ENCODE peak calls at places on chromosomes 12 and 14, in four cellular contexts. One of them, this sample, is unnamed. For H3K9me1, the result is how much of the 10 kb centered on the place peaks cover.

GRCh38 chr14:58637040-58637390 is 747 bp upstream of the DACT1 start:
- DNase-seq in keratinocyte: no peak
- DNase-seq in IMR-90: peak
- DNase-seq in K562: no peak
- DNase-seq in this sample: no peak

GRCh38 chr14:76902591-76902990 is 76.4 kb downstream of the LRRC74A start:
- DNase-seq in K562: no peak
- DNase-seq in keratinocyte: no peak
- DNase-seq in IMR-90: no peak
- DNase-seq in this sample: no peak

GRCh38 chr14:101557811-101558738 is 3.2 kb upstream of the DIO3 start:
- DNase-seq in IMR-90: no peak
- DNase-seq in keratinocyte: no peak
- DNase-seq in K562: peak
- DNase-seq in this sample: no peak

GRCh38 chr12:49706351-49707126 is 666 bp downstream of the FMNL3 start:
- DNase-seq in IMR-90: peak
- DNase-seq in K562: peak
- DNase-seq in keratinocyte: no peak
- DNase-seq in this sample: peak

GRCh38 chr12:68613209-68613904 is 2.7 kb downstream of the RAP1B start:
- DNase-seq in keratinocyte: no peak
- DNase-seq in K562: peak
- DNase-seq in IMR-90: no peak
- DNase-seq in this sample: no peak

GRCh38 chr12:109944975-109945374 is 44.9 kb downstream of the TCHP start:
- DNase-seq in K562: no peak
- DNase-seq in IMR-90: peak
- DNase-seq in keratinocyte: no peak
- DNase-seq in this sample: peak

GRCh38 chr12:132133952-132134652 is 10.0 kb downstream of the DDX51 start:
- DNase-seq in K562: peak
- DNase-seq in IMR-90: no peak
- DNase-seq in keratinocyte: no peak
- DNase-seq in this sample: no peak

GRCh38 chr12:102427542-102427923 is 52.8 kb downstream of the IGF1 start:
- DNase-seq in keratinocyte: no peak
- DNase-seq in IMR-90: no peak
- DNase-seq in K562: peak
- DNase-seq in this sample: no peak

GRCh38 chr12:7091660-7092228 is 501 bp downstream of the C1R start:
- DNase-seq in IMR-90: no peak
- DNase-seq in keratinocyte: no peak
- DNase-seq in K562: no peak
- DNase-seq in this sample: no peak

GRCh38 chr12:15205341-15206010 is 15.7 kb downstream of the RERG start:
- DNase-seq in K562: no peak
- DNase-seq in IMR-90: no peak
- DNase-seq in keratinocyte: no peak
- DNase-seq in this sample: peak

GRCh38 chr12:48671231-48671856 is 10.7 kb downstream of the KANSL2 start:
- DNase-seq in K562: no peak
- DNase-seq in keratinocyte: peak
- DNase-seq in IMR-90: peak
- DNase-seq in this sample: no peak

GRCh38 chr12:121144416-121144914 is 11.8 kb downstream of the P2RX7 start:
- DNase-seq in keratinocyte: no peak
- DNase-seq in IMR-90: peak
- DNase-seq in K562: no peak
- DNase-seq in this sample: no peak

GRCh38 chr14:41570415-41571155 is 36.1 kb upstream of the LRFN5 start:
- DNase-seq in K562: no peak
- DNase-seq in keratinocyte: no peak
- DNase-seq in IMR-90: no peak
- DNase-seq in this sample: no peak

GRCh38 chr14:103898204-103898603 is 30.1 kb upstream of the TDRD9 start:
- DNase-seq in IMR-90: no peak
- DNase-seq in keratinocyte: peak
- DNase-seq in K562: no peak
- DNase-seq in this sample: no peak

GRCh38 chr14:62443796-62444195 is 601.5 kb downstream of the KCNH5 start:
- DNase-seq in keratinocyte: peak
- DNase-seq in IMR-90: peak
- DNase-seq in K562: no peak
- DNase-seq in this sample: no peak

DNA sequence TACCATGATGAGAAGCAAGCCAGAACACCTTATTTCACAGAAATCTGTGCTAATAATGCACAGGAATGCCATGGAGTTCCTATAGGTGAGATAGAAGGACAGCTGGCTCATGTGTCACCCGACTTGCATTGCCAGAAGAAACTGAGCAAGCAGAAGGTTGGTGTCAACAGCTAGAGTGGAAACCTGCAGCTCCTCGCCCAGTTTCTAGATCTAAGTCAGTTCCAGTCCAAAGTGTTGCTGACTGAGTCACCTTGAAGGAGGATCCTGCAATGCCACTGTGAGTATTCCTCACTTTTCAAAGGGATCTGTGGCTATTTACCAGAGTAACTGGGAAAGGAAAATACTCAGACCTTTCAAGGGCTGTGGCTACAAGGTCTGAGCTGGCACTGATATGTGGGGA is 17.1 kb downstream of the CDKL1 start:
- DNase-seq in IMR-90: no peak
- DNase-seq in keratinocyte: no peak
- DNase-seq in K562: no peak
- DNase-seq in this sample: no peak
- H3K9me1 ChIP-seq in IMR-90: under half
- H3K9me1 ChIP-seq in keratinocyte: under half
- H3K9me1 ChIP-seq in K562: under half
- H3K9me1 ChIP-seq in this sample: under half

DNA sequence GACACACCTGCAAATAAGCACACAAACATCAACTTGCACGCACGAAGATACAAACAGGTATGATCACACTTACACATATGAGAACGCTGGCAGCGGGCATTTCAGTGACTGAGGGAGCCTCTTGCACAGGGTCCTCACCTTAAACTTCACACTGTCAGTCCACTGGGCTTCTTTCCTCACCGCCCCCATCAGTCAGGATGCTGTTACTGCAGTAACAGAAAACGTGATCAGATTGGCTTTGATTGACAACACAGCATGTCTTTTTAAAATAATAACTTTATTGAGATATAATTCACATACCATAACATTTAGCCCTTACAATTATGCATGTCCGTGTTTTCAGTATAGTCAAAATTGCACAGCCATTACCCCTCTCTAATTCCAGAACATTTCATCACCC is 8.2 kb downstream of the CCDC197 start:
- DNase-seq in keratinocyte: no peak
- DNase-seq in K562: peak
- DNase-seq in IMR-90: no peak
- DNase-seq in this sample: no peak
- TF ChIP-seq CTCF in keratinocyte: peak
- TF ChIP-seq CTCF in K562: peak
- TF ChIP-seq CTCF in IMR-90: peak
- TF ChIP-seq CTCF in this sample: peak

DNA sequence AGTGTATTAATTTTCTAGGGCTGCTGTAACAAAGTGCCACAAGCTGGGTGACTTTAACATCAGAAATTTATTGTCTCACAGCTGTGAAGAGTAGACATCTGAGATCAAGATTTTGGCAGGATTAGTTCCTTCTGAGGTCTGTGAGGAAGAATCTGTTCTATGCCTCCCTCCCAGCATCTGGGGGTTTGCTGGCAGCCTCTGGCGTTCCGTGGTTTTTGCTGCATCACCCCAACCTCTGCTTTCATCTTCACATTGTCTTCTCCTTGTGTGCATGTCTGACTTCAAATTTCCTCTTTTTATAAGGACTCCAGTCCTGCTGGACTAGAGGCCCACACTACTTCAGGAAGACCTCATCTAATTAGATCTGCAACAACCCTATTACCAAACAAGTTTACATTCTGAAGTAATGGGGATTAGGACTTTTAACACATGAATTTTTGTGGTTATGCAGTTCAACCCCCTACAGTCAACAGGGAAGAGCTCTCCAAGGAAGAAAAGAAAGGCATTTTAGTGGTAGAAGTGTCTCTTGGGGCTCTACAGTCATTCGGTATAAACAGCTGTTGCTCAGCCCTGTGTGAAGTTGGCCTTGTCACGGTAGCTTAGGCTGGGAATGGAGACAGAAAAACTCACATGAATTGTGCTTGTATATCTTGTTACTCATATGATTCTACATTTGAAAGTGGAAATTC is 89.7 kb downstream of the CAND1 start:
- DNase-seq in IMR-90: peak
- DNase-seq in keratinocyte: no peak
- DNase-seq in K562: no peak
- DNase-seq in this sample: no peak
- H3K9me1 ChIP-seq in IMR-90: under half
- H3K9me1 ChIP-seq in keratinocyte: under half
- H3K9me1 ChIP-seq in K562: under half
- H3K9me1 ChIP-seq in this sample: under half

DNA sequence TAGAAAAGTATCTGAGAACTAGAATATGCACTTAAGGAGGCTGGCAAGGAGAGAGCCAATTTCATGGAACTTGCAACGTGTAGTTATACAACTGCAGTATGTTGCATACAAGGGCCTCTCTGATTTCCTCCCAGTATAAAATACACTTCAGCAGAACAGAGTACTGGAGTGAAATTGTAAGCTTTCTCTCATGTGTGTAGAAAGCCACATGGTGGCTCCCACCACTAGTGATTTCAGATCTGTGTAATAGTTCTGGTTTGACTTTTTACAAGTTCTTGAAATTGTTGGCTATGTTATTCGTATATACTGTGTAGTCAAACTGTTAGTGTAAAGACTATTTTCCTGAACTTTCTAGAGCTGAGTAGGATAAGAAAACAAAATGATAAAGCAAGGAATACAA is 16.4 kb upstream of the LMO3 start:
- DNase-seq in IMR-90: no peak
- DNase-seq in K562: no peak
- DNase-seq in keratinocyte: no peak
- DNase-seq in this sample: no peak
- TF ChIP-seq CTCF in IMR-90: no peak
- TF ChIP-seq CTCF in K562: no peak
- TF ChIP-seq CTCF in keratinocyte: no peak
- TF ChIP-seq CTCF in this sample: no peak

GRCh38 chr12:52392465-52393007 is 7.1 kb upstream of the KRT84 start:
- DNase-seq in IMR-90: no peak
- DNase-seq in K562: no peak
- DNase-seq in keratinocyte: no peak
- DNase-seq in this sample: no peak
- H3K9me1 ChIP-seq in IMR-90: under half
- H3K9me1 ChIP-seq in K562: under half
- H3K9me1 ChIP-seq in keratinocyte: under half
- H3K9me1 ChIP-seq in this sample: under half

GRCh38 chr14:45253070-45253753 is at the start of gene MIS18BP1:
- DNase-seq in K562: peak
- DNase-seq in IMR-90: peak
- DNase-seq in keratinocyte: peak
- DNase-seq in this sample: peak
- TF ChIP-seq CTCF in K562: peak
- TF ChIP-seq CTCF in IMR-90: peak
- TF ChIP-seq CTCF in keratinocyte: peak
- TF ChIP-seq CTCF in this sample: peak

DNA sequence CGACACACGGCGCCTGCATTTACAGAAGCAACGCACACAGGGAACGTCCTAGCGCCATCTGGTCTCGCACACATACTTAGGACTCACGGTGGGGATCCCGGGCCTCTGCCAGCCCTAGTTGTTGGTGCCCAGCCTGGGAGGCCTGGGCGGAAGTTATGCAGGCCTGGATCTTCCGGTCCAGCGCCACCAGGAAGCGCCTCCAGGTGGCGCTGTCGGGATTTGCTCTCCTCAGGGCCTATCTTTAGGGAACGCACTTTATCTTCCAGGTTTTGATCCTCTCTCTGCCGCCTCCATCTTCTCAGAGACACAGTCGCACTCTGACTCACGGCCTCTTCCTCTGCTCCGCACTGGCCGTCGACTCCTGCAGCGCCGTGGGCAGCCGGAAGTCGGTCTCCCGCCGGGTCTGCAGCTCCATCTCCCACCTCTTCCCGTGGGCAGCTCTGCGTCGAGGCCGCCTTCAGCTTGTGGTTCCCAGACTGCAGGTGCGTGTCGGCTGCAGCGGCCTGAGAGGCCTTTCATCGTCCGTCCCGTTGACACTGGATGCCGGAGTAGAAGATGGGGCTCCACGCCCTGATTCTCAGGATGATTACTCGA is 760.4 kb downstream of the TMEM121 start:
- DNase-seq in IMR-90: no peak
- DNase-seq in keratinocyte: no peak
- DNase-seq in K562: peak
- DNase-seq in this sample: no peak
- H3K9me1 ChIP-seq in IMR-90: under half
- H3K9me1 ChIP-seq in keratinocyte: under half
- H3K9me1 ChIP-seq in K562: under half
- H3K9me1 ChIP-seq in this sample: under half

DNA sequence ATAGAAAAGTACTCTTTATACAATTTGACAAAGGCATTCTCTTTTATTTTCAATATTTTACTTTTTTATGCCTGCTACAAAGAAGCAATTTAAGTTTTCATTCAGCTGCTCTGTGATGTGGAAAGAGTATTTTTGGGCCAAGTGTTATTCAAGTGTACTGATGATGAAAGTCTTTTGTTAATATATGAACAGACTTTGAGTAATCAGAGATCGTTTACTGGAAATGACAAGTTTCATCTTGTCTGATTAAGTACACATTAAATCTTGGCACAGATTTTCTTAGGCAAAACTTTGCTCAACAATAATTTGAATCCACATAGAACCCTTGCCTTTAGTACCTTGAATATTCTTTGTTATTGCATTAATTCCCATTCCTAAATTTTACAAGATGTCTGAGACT is 13.3 kb upstream of the PZP start:
- DNase-seq in K562: no peak
- DNase-seq in IMR-90: no peak
- DNase-seq in keratinocyte: peak
- DNase-seq in this sample: no peak
- TF ChIP-seq CTCF in K562: no peak
- TF ChIP-seq CTCF in IMR-90: no peak
- TF ChIP-seq CTCF in keratinocyte: no peak
- TF ChIP-seq CTCF in this sample: no peak

GRCh38 chr12:50934981-50935807 is 17.1 kb upstream of the HIGD1C start:
- DNase-seq in K562: no peak
- DNase-seq in IMR-90: peak
- DNase-seq in keratinocyte: no peak
- DNase-seq in this sample: no peak
- H3K9me1 ChIP-seq in K562: under half
- H3K9me1 ChIP-seq in IMR-90: under half
- H3K9me1 ChIP-seq in keratinocyte: under half
- H3K9me1 ChIP-seq in this sample: under half